ENCODE peak calls at places on chromosomes 1 and 21, in seven cellular contexts. A is suprapubic skin, I is IMR-90, G is endothelial cell of umbilical vein, P is spleen, Y is adrenal gland, K is esophagus squamous epithelium. Q is an unnamed sample.

GRCh38 chr1:116559304-116559761 is 11.5 kb downstream of the CD58 start:
- DNase-seq in A (no peak), I (no peak), G (no peak), P (no peak), Y (no peak), K (no peak), Q (no peak)

GRCh38 chr1:54378157-54378883 is 27.9 kb downstream of the SSBP3 start:
- DNase-seq in A (no peak), I (no peak), G (no peak), P (no peak), Y (no peak), K (no peak), Q (no peak)

GRCh38 chr1:225688345-225688744 is 35.4 kb upstream of the ENAH start:
- DNase-seq in A (no peak), I (no peak), G (no peak), P (no peak), Y (no peak), K (no peak), Q (no peak)

GRCh38 chr1:231442735-231443134 is 20.6 kb upstream of the EGLN1 start:
- DNase-seq in A (no peak), I (no peak), G (no peak), P (no peak), Y (no peak), K (no peak), Q (no peak)

GRCh38 chr1:158685068-158685467 is 1.4 kb downstream of the SPTA1 start:
- DNase-seq in A (no peak), I (no peak), G (no peak), P (no peak), Y (no peak), K (no peak), Q (no peak)

GRCh38 chr1:203823306-203823705 is 27.9 kb downstream of the ZBED6 start:
- DNase-seq in A (no peak), I (peak; percentile 29), G (no peak), P (no peak), Y (no peak), K (no peak), Q (no peak)

GRCh38 chr1:211735208-211736170 is 60.1 kb upstream of the NEK2 start:
- DNase-seq in A (peak; percentile 62), I (peak; percentile 81), G (peak; percentile 40), P (no peak), Y (peak; percentile 76), K (no peak), Q (peak; percentile 83)

GRCh38 chr1:72284084-72284397 is 1.7 kb upstream of the NEGR1 start:
- DNase-seq in A (no peak), I (no peak), G (no peak), P (no peak), Y (no peak), K (no peak), Q (peak; percentile 48)

GRCh38 chr1:236066054-236066453 is 1.2 kb upstream of the NID1 start:
- DNase-seq in A (no peak), I (no peak), G (peak; percentile 15), P (no peak), Y (no peak), K (no peak), Q (no peak)

GRCh38 chr1:58250587-58250948 is 296.0 kb downstream of the OMA1 start:
- DNase-seq in A (no peak), I (no peak), G (peak; percentile 3), P (no peak), Y (no peak), K (no peak), Q (no peak)

GRCh38 chr1:200022239-200022804 is 5.2 kb upstream of the NR5A2 start:
- DNase-seq in A (no peak), I (no peak), G (no peak), P (no peak), Y (no peak), K (no peak), Q (no peak)

GRCh38 chr1:180160362-180160761 is 5.7 kb downstream of the QSOX1 start:
- DNase-seq in A (no peak), I (no peak), G (no peak), P (no peak), Y (no peak), K (no peak), Q (no peak)

GRCh38 chr21:42381347-42381984 is 14.4 kb downstream of the TMPRSS3 start:
- DNase-seq in A (no peak), I (peak; percentile 46), G (peak; percentile 31), P (peak; percentile 69), Y (no peak), K (no peak), Q (peak; percentile 35)

GRCh38 chr1:61453111-61453961 is 271.6 kb downstream of the TM2D1 start:
- DNase-seq in A (peak; percentile 94), I (peak; percentile 86), G (peak; percentile 97), P (peak; percentile 85), Y (peak; percentile 85), K (peak; percentile 51), Q (peak; percentile 93)

GRCh38 chr1:174158767-174159252 is 510 bp upstream of the RABGAP1L start:
- DNase-seq in A (no peak), I (no peak), G (no peak), P (no peak), Y (no peak), K (no peak), Q (no peak)

GRCh38 chr1:80076469-80076868 is 1069.9 kb upstream of the ADGRL4 start:
- DNase-seq in A (no peak), I (no peak), G (no peak), P (no peak), Y (no peak), K (no peak), Q (no peak)

GRCh38 chr1:244450597-244451538 is 841 bp downstream of the ADSS2 start:
- DNase-seq in A (peak; percentile 84), I (peak; percentile 89), G (peak; percentile 70), P (peak; percentile 93), Y (peak; percentile 67), K (no peak), Q (peak; percentile 37)
- TF ChIP-seq POLR2A in A (no peak), I (no peak), G (peak; percentile 44), P (no peak), Y (no peak), K (no peak), Q (no peak)

GRCh38 chr1:25544819-25545218 is 1.4 kb downstream of the LDLRAP1 start:
- DNase-seq in A (no peak), I (no peak), G (no peak), P (no peak), Y (no peak), K (no peak), Q (peak; percentile 34)

GRCh38 chr1:25541889-25542658 is 1.3 kb upstream of the LDLRAP1 start:
- DNase-seq in A (no peak), I (no peak), G (no peak), P (no peak), Y (no peak), K (no peak), Q (no peak)

GRCh38 chr1:25544243-25544764 is 898 bp downstream of the LDLRAP1 start:
- DNase-seq in A (no peak), I (no peak), G (no peak), P (no peak), Y (no peak), K (no peak), Q (no peak)

GRCh38 chr1:25543106-25543424 is 341 bp upstream of the LDLRAP1 start:
- DNase-seq in A (no peak), I (no peak), G (no peak), P (no peak), Y (no peak), K (no peak), Q (no peak)

GRCh38 chr1:25543425-25544242 is at the start of gene LDLRAP1:
- DNase-seq in A (peak; percentile 78), I (peak; percentile 62), G (peak; percentile 74), P (peak; percentile 92), Y (peak; percentile 82), K (no peak), Q (no peak)
- TF ChIP-seq POLR2A in A (no peak), I (peak; percentile 37), G (peak; percentile 72), P (no peak), Y (peak; percentile 75), K (peak; percentile 94), Q (no peak)

GRCh38 chr21:45364464-45365185 is 40.3 kb upstream of the COL18A1 start:
- DNase-seq in A (no peak), I (peak; percentile 89), G (peak; percentile 75), P (no peak), Y (no peak), K (no peak), Q (peak; percentile 47)

GRCh38 chr21:45362748-45363145 is 42.2 kb upstream of the COL18A1 start:
- DNase-seq in A (no peak), I (no peak), G (no peak), P (no peak), Y (no peak), K (no peak), Q (no peak)

GRCh38 chr21:45365186-45365607 is 39.8 kb upstream of the COL18A1 start:
- DNase-seq in A (no peak), I (no peak), G (no peak), P (no peak), Y (no peak), K (no peak), Q (no peak)

GRCh38 chr21:45365608-45366241 is 39.2 kb upstream of the COL18A1 start:
- DNase-seq in A (no peak), I (peak; percentile 68), G (peak; percentile 42), P (no peak), Y (no peak), K (no peak), Q (no peak)

DNA sequence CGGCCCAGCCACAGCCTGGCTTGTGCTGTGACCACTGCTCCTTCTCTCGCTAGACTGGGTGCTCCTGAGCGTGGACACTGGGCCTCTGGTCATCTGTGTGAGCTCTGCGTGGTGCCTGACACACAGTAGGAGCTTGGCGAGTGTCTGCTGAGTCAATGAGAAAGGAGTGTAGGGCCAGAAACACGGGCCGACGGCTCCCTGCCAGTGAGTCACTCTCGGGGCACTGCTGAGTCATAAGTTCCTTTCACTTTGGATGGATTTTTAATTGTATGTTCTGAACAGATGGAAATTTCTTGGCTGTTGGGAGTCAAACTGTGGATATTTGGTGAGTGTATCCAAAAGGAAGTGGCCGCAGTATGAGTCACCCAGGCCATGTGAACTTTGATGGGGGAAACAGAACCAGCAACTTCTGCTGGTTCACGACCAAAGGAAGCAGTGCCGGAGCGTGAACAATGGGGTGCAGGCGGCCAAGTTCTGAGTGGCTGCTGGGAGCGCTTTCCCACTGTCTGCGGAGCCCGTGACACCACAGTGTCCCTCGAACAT is 41.0 kb upstream of the COL18A1 start:
- DNase-seq in A (peak; percentile 91), I (peak; percentile 99), G (peak; percentile 99), P (no peak), Y (peak; percentile 83), K (no peak), Q (peak; percentile 70)
- TF ChIP-seq POLR2A in A (no peak), I (peak; percentile 85), G (peak; percentile 49), P (no peak), Y (no peak), K (peak; percentile 30), Q (no peak)

GRCh38 chr1:27596261-27596660 is 7.7 kb downstream of the AHDC1 start:
- DNase-seq in A (no peak), I (no peak), G (no peak), P (no peak), Y (no peak), K (no peak), Q (no peak)

GRCh38 chr1:27592600-27593340 is 11.2 kb downstream of the AHDC1 start:
- DNase-seq in A (no peak), I (no peak), G (no peak), P (no peak), Y (no peak), K (no peak), Q (no peak)

GRCh38 chr1:27593341-27594326 is 10.3 kb downstream of the AHDC1 start:
- DNase-seq in A (no peak), I (no peak), G (no peak), P (no peak), Y (no peak), K (no peak), Q (no peak)

GRCh38 chr1:27595597-27595996 is 8.3 kb downstream of the AHDC1 start:
- DNase-seq in A (no peak), I (no peak), G (no peak), P (no peak), Y (no peak), K (no peak), Q (no peak)

GRCh38 chr1:27594542-27595510 is 9.1 kb downstream of the AHDC1 start:
- DNase-seq in A (no peak), I (peak; percentile 57), G (no peak), P (no peak), Y (no peak), K (no peak), Q (no peak)
- TF ChIP-seq POLR2A in A (no peak), I (no peak), G (no peak), P (no peak), Y (no peak), K (no peak), Q (no peak)

Q was measured in breast epithelium.